ENCODE peak calls at places on chromosome 16, in five cellular contexts. K, E, S, C and U are unnamed samples.

GRCh38 chr16:84267380-84267779 is 27.3 kb upstream of the WFDC1 start:
- DNase-seq in K (no peak), E (no peak), S (no peak), C (no peak), U (no peak)

GRCh38 chr16:53933407-53933806 is 229.5 kb downstream of the FTO start:
- DNase-seq in K (no peak), E (no peak), S (no peak), C (no peak), U (no peak)

GRCh38 chr16:55508271-55508921 is 476 bp upstream of the LPCAT2 start:
- DNase-seq in K (no peak), E (no peak), S (no peak), C (no peak), U (no peak)

GRCh38 chr16:31108035-31108793 is at the start of gene BCKDK:
- DNase-seq in K (peak; percentile 69), E (peak; percentile 69), S (peak; percentile 39), C (no peak), U (peak; percentile 62)

GRCh38 chr16:84284168-84284722 is 10.4 kb upstream of the WFDC1 start:
- DNase-seq in K (no peak), E (no peak), S (no peak), C (no peak), U (no peak)

GRCh38 chr16:10949424-10949970 is 5.1 kb downstream of the CLEC16A start:
- DNase-seq in K (no peak), E (peak; percentile 74), S (no peak), C (no peak), U (no peak)

GRCh38 chr16:28098171-28098958 is 34.9 kb upstream of the GSG1L start:
- DNase-seq in K (no peak), E (no peak), S (no peak), C (no peak), U (no peak)

GRCh38 chr16:23539984-23540816 is 16.9 kb downstream of the EARS2 start:
- DNase-seq in K (peak; percentile 37), E (no peak), S (peak; percentile 46), C (no peak), U (no peak)

GRCh38 chr16:89973654-89974335 is 25.2 kb downstream of the DEF8 start:
- DNase-seq in K (no peak), E (no peak), S (no peak), C (no peak), U (no peak)

GRCh38 chr16:80285089-80285488 is 255.7 kb upstream of the DYNLRB2 start:
- DNase-seq in K (no peak), E (no peak), S (no peak), C (no peak), U (no peak)

GRCh38 chr16:3963203-3963602 is 82.7 kb upstream of the CREBBP start:
- DNase-seq in K (no peak), E (no peak), S (no peak), C (no peak), U (no peak)

GRCh38 chr16:80074329-80074728 is 466.5 kb upstream of the DYNLRB2 start:
- DNase-seq in K (no peak), E (no peak), S (no peak), C (no peak), U (no peak)

GRCh38 chr16:72013389-72013788 is 4.8 kb downstream of the DHODH start:
- DNase-seq in K (no peak), E (no peak), S (no peak), C (no peak), U (no peak)

GRCh38 chr16:14358697-14359305 is 271.3 kb downstream of the PARN start:
- DNase-seq in K (no peak), E (no peak), S (no peak), C (no peak), U (no peak)

GRCh38 chr16:28930652-28931051 is 1.1 kb upstream of the CD19 start:
- DNase-seq in K (no peak), E (peak; percentile 60), S (no peak), C (no peak), U (no peak)

GRCh38 chr16:82657239-82657638 is 30.5 kb downstream of the CDH13 start:
- DNase-seq in K (no peak), E (no peak), S (no peak), C (no peak), U (no peak)

GRCh38 chr16:24088767-24089166 is 167.4 kb upstream of the CACNG3 start:
- DNase-seq in K (no peak), E (no peak), S (no peak), C (no peak), U (no peak)

GRCh38 chr16:30121741-30122620 is 1.0 kb downstream of the MAPK3 start:
- DNase-seq in K (no peak), E (no peak), S (no peak), C (no peak), U (no peak)

GRCh38 chr16:56424791-56425438 is 430 bp downstream of the AMFR start:
- DNase-seq in K (peak; percentile 21), E (peak; percentile 54), S (peak; percentile 8), C (no peak), U (no peak)

GRCh38 chr16:1768767-1769401 is 2.5 kb downstream of the NME3 start:
- DNase-seq in K (no peak), E (no peak), S (no peak), C (no peak), U (no peak)

GRCh38 chr16:1645914-1646525 is 32.1 kb upstream of the JPT2 start:
- DNase-seq in K (peak; percentile 87), E (no peak), S (peak; percentile 77), C (no peak), U (no peak)

GRCh38 chr16:61413026-61413425 is 623.2 kb downstream of the CDH8 start:
- DNase-seq in K (no peak), E (no peak), S (no peak), C (no peak), U (no peak)

GRCh38 chr16:48117217-48118105 is 38.3 kb downstream of the ABCC12 start:
- DNase-seq in K (peak; percentile 75), E (peak; percentile 36), S (no peak), C (no peak), U (peak; percentile 96)

GRCh38 chr16:2022723-2023097 is 3.1 kb downstream of the NPW start:
- DNase-seq in K (peak; percentile 84), E (no peak), S (no peak), C (no peak), U (peak; percentile 52)

GRCh38 chr16:89598199-89598598 is 15.2 kb upstream of the DPEP1 start:
- DNase-seq in K (peak; percentile 44), E (no peak), S (no peak), C (no peak), U (no peak)

GRCh38 chr16:24775455-24775854 is 46.0 kb downstream of the TNRC6A start:
- DNase-seq in K (no peak), E (no peak), S (peak; percentile 81), C (no peak), U (no peak)

GRCh38 chr16:81493755-81494433 is 49.3 kb downstream of the CMIP start:
- DNase-seq in K (peak; percentile 83), E (no peak), S (peak; percentile 82), C (peak; percentile 57), U (no peak)

GRCh38 chr16:35492225-35492624 is 2032.8 kb downstream of the TP53TG3F start:
- DNase-seq in K (no peak), E (no peak), S (no peak), C (no peak), U (no peak)

GRCh38 chr16:29675811-29676643 is 3.0 kb upstream of the QPRT start:
- DNase-seq in K (peak; percentile 37), E (no peak), S (no peak), C (no peak), U (peak; percentile 23)

GRCh38 chr16:55576369-55576768 is 9.9 kb downstream of the CAPNS2 start:
- DNase-seq in K (no peak), E (no peak), S (no peak), C (no peak), U (no peak)

GRCh38 chr16:30896890-30897730 is 696 bp downstream of the CTF1 start:
- DNase-seq in K (peak; percentile 71), E (peak; percentile 66), S (peak; percentile 89), C (peak; percentile 57), U (peak; percentile 85)

DNA sequence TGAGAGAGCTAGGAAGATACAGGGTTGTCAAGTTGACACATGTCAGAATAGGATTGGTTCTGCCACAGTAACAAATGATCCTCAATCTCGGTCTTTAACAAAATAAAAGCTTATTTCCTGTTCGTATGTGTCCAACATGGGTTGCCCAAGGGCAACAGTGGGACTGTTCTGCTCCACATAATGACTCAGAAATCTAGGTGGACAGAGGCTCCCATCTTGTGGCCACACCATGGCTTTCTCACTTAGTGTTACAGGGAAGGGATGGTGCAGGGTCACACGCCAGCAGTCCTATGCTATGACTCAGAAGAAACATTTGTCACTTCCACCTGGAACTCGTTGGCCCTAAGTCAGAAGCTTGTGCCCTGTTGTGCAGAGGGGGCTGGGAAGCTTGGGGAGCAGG is 364.9 kb downstream of the SNX29 start:
- DNase-seq in K (no peak), E (no peak), S (no peak), C (peak; percentile 45), U (no peak)
- TF ChIP-seq CTCF in K (no peak), E (no peak), S (no peak), C (no peak), U (no peak)

DNA sequence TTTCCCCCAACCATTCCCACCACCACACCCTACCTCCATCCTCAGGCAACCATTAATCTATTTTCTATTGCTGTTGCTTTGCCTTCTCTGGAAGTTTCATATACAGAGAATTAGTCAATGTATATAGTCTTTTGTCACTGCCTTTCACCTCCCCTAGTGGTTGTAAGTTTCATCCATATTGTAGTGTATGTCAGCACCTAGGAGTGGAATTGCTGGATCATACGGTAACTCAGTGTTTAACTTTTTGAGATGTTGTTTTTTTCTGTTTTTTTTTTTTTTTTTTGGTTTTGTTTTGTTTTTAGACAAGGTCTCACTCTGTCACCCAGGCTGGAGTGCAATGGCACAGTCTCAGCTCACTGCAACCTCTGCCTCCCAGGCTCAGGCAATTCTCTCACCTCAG is 16.9 kb downstream of the EEF2K start:
- DNase-seq in K (no peak), E (no peak), S (no peak), C (no peak), U (no peak)
- TF ChIP-seq CTCF in K (no peak), E (no peak), S (no peak), C (no peak), U (no peak)

DNA sequence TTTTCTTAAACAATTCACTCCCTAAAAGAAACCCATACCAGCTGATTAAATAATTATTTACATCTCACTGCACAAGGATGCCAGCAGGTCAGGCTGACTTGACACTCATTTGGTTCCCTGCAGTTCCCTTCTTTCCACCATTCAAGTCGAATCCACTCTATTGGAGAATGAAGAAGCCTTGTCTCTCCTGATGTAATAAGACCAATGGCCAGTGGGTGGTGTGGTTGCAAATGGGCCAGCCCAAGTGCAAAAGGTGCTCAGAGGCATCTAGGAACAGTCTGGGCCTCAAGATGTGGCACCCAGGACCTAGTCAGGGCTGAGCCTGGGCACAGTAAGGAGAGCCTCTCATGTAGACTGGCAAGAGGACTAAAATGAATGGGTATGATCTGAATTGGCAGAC is 9.3 kb downstream of the C16orf78 start:
- DNase-seq in K (no peak), E (no peak), S (no peak), C (no peak), U (peak; percentile 23)
- TF ChIP-seq CTCF in K (no peak), E (no peak), S (no peak), C (no peak), U (no peak)

DNA sequence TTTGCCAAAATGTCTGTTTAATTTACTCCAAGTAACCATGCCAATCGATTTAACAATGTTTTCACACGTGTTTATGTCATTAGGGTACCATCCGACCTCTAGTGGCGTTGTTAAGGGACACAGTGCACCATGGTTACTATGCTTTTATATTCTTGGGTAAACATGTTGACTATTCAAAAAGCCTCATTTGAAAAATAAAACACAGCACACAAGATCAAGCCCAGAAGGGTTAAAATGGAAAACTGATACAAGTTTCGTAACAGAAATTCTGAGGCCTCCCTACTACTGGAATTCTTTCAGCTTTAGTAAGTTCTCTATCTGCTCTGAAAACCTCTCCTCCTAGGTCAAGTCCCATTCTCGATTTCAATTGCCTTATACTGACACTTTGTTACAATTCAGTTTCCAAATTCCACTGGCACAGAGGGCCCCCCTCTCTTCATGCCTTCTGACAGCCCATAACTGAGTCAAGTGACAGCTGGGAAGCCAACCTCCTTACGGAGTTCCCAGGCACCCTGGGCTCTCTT is 2.1 kb downstream of the CFAP20 start:
- DNase-seq in K (no peak), E (no peak), S (no peak), C (peak; percentile 54), U (no peak)
- TF ChIP-seq CTCF in K (peak; percentile 31), E (no peak), S (peak; percentile 24), C (peak; percentile 21), U (peak; percentile 19)